ENCODE peak calls at places on chromosomes 16 and 17, in nine cellular contexts. E is naive thymus-derived CD4-positive, alpha-beta T cell; A is CD8-positive, alpha-beta T cell; D is GM23338; K is stomach; G is neural progenitor cell; P is lung; H is cardiac muscle cell; M is uterus. Y is an unnamed sample.

GRCh38 chr17:81930142-81931125 is 2.9 kb upstream of the MAFG start:
- DNase-seq in E (no peak), K (no peak), H (no peak), D (no peak), P (no peak), G (peak; percentile 33), M (no peak), A (no peak), Y (peak; percentile 28)

GRCh38 chr16:65657556-65657955 is 535.7 kb upstream of the CDH11 start:
- DNase-seq in K (no peak), P (no peak), H (no peak), G (no peak), M (no peak), D (no peak), E (no peak), A (no peak), Y (no peak)

GRCh38 chr16:73058221-73058615 is 10.3 kb upstream of the ZFHX3 start:
- DNase-seq in A (no peak), H (peak; percentile 59), M (peak; percentile 57), P (no peak), G (no peak), D (peak; percentile 62), E (no peak), K (peak; percentile 62), Y (peak; percentile 78)

GRCh38 chr17:80805032-80805751 is 186.4 kb upstream of the CHMP6 start:
- DNase-seq in K (no peak), E (no peak), M (no peak), A (no peak), P (no peak), H (peak; percentile 40), G (no peak), D (no peak), Y (no peak)

GRCh38 chr17:43831633-43832032 is 1.3 kb downstream of the MPP3 start:
- DNase-seq in K (no peak), M (no peak), G (peak; percentile 27), A (no peak), P (peak; percentile 66), E (no peak), D (no peak), H (peak; percentile 67), Y (no peak)

GRCh38 chr17:60947100-60947499 is 269.4 kb downstream of the BCAS3 start:
- DNase-seq in P (no peak), M (no peak), E (no peak), K (no peak), D (no peak), G (no peak), A (no peak), H (no peak), Y (no peak)

GRCh38 chr16:77945126-77945525 is 77.2 kb upstream of the CLEC3A start:
- DNase-seq in M (no peak), A (no peak), P (no peak), K (no peak), E (no peak), G (no peak), D (no peak), H (no peak), Y (no peak)

GRCh38 chr17:50214986-50215730 is 13.7 kb upstream of the COL1A1 start:
- DNase-seq in A (no peak), E (no peak), P (no peak), G (no peak), K (no peak), D (no peak), M (peak; percentile 37), H (no peak), Y (peak; percentile 45)

GRCh38 chr16:53559552-53559951 is 56.5 kb upstream of the AKTIP start:
- DNase-seq in G (no peak), D (no peak), E (no peak), A (no peak), K (no peak), H (no peak), P (no peak), M (no peak), Y (no peak)

GRCh38 chr17:30229012-30229411 is 6.5 kb downstream of the SLC6A4 start:
- DNase-seq in A (no peak), E (no peak), P (no peak), D (no peak), K (no peak), G (no peak), H (no peak), M (no peak), Y (peak; percentile 41)

GRCh38 chr17:63926164-63926563 is 6.0 kb downstream of the CD79B start:
- DNase-seq in H (no peak), E (no peak), G (no peak), M (no peak), A (no peak), D (no peak), K (no peak), P (no peak), Y (no peak)
- H3K4me1 ChIP-seq in H (no peaks in the 10 kb centered on the region), E (peaks cover 6% of the 10 kb centered on the region), G (no peaks in the 10 kb centered on the region), M (no peaks in the 10 kb centered on the region), A (peaks cover 6% of the 10 kb centered on the region), D (peaks cover 5% of the 10 kb centered on the region), K (no peaks in the 10 kb centered on the region), P (no peaks in the 10 kb centered on the region), Y (no peaks in the 10 kb centered on the region)

GRCh38 chr17:59669944-59670343 is 37.3 kb downstream of the PTRH2 start:
- DNase-seq in P (no peak), D (no peak), M (no peak), E (no peak), A (no peak), K (no peak), G (no peak), H (no peak), Y (no peak)

GRCh38 chr17:59669411-59669810 is 37.8 kb downstream of the PTRH2 start:
- DNase-seq in P (no peak), K (no peak), H (no peak), A (no peak), M (no peak), D (no peak), E (no peak), G (no peak), Y (no peak)

GRCh38 chr17:59668816-59669215 is 38.4 kb downstream of the PTRH2 start:
- DNase-seq in K (no peak), M (no peak), D (no peak), G (no peak), P (no peak), E (no peak), A (no peak), H (no peak), Y (peak; percentile 81)

GRCh38 chr17:59675231-59675630 is 32.0 kb downstream of the PTRH2 start:
- DNase-seq in D (no peak), M (no peak), K (no peak), E (no peak), H (no peak), P (no peak), G (no peak), A (no peak), Y (no peak)

DNA sequence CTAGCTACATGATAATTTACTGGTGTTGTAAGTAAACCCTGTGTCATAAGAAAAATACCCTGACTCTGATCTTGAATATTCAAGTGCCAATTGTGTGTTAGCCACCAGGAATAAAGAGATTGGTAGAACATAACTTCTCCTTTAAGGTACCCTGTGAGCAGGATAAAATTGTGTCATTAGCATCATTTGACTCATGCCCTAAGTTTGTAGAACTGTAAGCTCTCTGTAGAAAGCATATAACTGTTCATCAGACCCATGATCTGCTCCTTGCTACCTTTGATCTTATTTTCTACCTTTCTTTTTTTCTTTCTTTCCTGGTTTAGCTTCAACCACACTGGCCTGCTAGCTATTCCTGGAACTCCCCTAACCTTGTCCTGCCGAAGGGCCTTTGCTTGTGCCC is 35.8 kb downstream of the PTRH2 start:
- DNase-seq in P (no peak), E (no peak), A (no peak), H (no peak), K (no peak), M (no peak), G (no peak), D (no peak), Y (no peak)
- H3K4me1 ChIP-seq in P (no peaks in the 10 kb centered on the region), E (no peaks in the 10 kb centered on the region), A (no peaks in the 10 kb centered on the region), H (no peaks in the 10 kb centered on the region), K (peaks cover 39% of the 10 kb centered on the region), M (no peaks in the 10 kb centered on the region), G (no peaks in the 10 kb centered on the region), D (no peaks in the 10 kb centered on the region), Y (peaks cover 23% of the 10 kb centered on the region)

GRCh38 chr16:57703416-57704010 is 8.9 kb downstream of the DRC7 start:
- DNase-seq in H (no peak), P (no peak), D (no peak), A (no peak), M (no peak), G (no peak), K (no peak), E (no peak), Y (no peak)

GRCh38 chr16:57706717-57707116 is 12.1 kb downstream of the DRC7 start:
- DNase-seq in P (no peak), M (no peak), K (no peak), G (no peak), E (no peak), A (no peak), H (no peak), D (no peak), Y (no peak)

GRCh38 chr16:57701759-57702371 is 7.3 kb downstream of the DRC7 start:
- DNase-seq in P (no peak), H (no peak), M (peak; percentile 33), E (no peak), D (no peak), G (no peak), A (no peak), K (no peak), Y (no peak)

GRCh38 chr16:57704905-57705852 is 10.6 kb downstream of the DRC7 start:
- DNase-seq in E (no peak), A (no peak), G (no peak), H (no peak), P (no peak), K (no peak), D (no peak), M (no peak), Y (no peak)

GRCh38 chr16:57704011-57704904 is 9.7 kb downstream of the DRC7 start:
- DNase-seq in G (no peak), E (no peak), M (no peak), H (no peak), D (no peak), K (no peak), P (no peak), A (no peak), Y (no peak)
- H3K4me1 ChIP-seq in G (peaks cover 13% of the 10 kb centered on the region), E (no peaks in the 10 kb centered on the region), M (no peaks in the 10 kb centered on the region), H (peaks cover 16% of the 10 kb centered on the region), D (no peaks in the 10 kb centered on the region), K (peaks cover 21% of the 10 kb centered on the region), P (no peaks in the 10 kb centered on the region), A (no peaks in the 10 kb centered on the region), Y (no peaks in the 10 kb centered on the region)

GRCh38 chr16:85003723-85004586 is 7.4 kb downstream of the ZDHHC7 start:
- DNase-seq in D (no peak), K (no peak), H (no peak), A (no peak), G (no peak), P (no peak), M (no peak), E (no peak), Y (no peak)

GRCh38 chr16:85003076-85003475 is 8.3 kb downstream of the ZDHHC7 start:
- DNase-seq in M (no peak), E (no peak), H (no peak), D (peak; percentile 30), P (no peak), A (no peak), K (no peak), G (no peak), Y (no peak)

GRCh38 chr16:85005278-85006069 is 5.9 kb downstream of the ZDHHC7 start:
- DNase-seq in G (no peak), H (no peak), M (peak; percentile 57), E (no peak), A (no peak), K (no peak), D (no peak), P (no peak), Y (peak; percentile 77)

GRCh38 chr16:85006639-85007038 is 4.7 kb downstream of the ZDHHC7 start:
- DNase-seq in P (no peak), H (no peak), K (no peak), D (no peak), A (no peak), M (no peak), G (no peak), E (no peak), Y (peak; percentile 28)

GRCh38 chr16:85004587-85005205 is 6.6 kb downstream of the ZDHHC7 start:
- DNase-seq in A (no peak), D (no peak), E (no peak), H (no peak), K (peak; percentile 56), M (peak; percentile 53), G (no peak), P (peak; percentile 63), Y (peak; percentile 83)
- H3K4me1 ChIP-seq in A (peaks cover 40% of the 10 kb centered on the region), D (no peaks in the 10 kb centered on the region), E (peaks cover 11% of the 10 kb centered on the region), H (peaks cover 40% of the 10 kb centered on the region), K (peaks cover 98% of the 10 kb centered on the region), M (peaks cover 9% of the 10 kb centered on the region), G (peaks cover 16% of the 10 kb centered on the region), P (peaks cover 21% of the 10 kb centered on the region), Y (peaks cover 62% of the 10 kb centered on the region)

Y was measured in adipocyte.